ENCODE peak calls at places on chromosomes 1 and 21, in six cellular contexts. L is HFFc6, G is AG08396, F is astrocyte, K is GM10248, R is GM06990. E is an unnamed sample.

GRCh38 chr1:212819704-212820103 is 27.7 kb downstream of the SPATA45 start:
- DNase-seq in R (peak), K (peak), L (no peak), F (no peak), G (no peak), E (no peak)

GRCh38 chr1:200314085-200314750 is 95.6 kb downstream of the ZNF281 start:
- DNase-seq in G (no peak), F (peak), L (peak), R (no peak), K (no peak), E (no peak)

GRCh38 chr1:197303463-197303862 is 35.4 kb downstream of the CRB1 start:
- DNase-seq in R (no peak), L (no peak), F (peak), K (no peak), G (no peak), E (no peak)

GRCh38 chr1:237701534-237701933 is 189.2 kb downstream of the ZP4 start:
- DNase-seq in K (no peak), L (no peak), R (no peak), F (no peak), G (no peak), E (no peak)

GRCh38 chr21:33998402-33998801 is 75.0 kb upstream of the MRPS6 start:
- DNase-seq in R (no peak), F (no peak), G (no peak), K (no peak), L (no peak), E (no peak)

GRCh38 chr1:220788146-220788545 is 1.4 kb downstream of the MTARC1 start:
- DNase-seq in L (no peak), G (peak), K (no peak), R (no peak), F (peak), E (no peak)

GRCh38 chr1:33015216-33015615 is 21.5 kb downstream of the AK2 start:
- DNase-seq in F (peak), K (no peak), R (no peak), G (no peak), L (no peak), E (no peak)

GRCh38 chr1:156794506-156795373 is 21.9 kb downstream of the SH2D2A start:
- DNase-seq in G (no peak), L (peak), R (no peak), F (no peak), K (no peak), E (no peak)

GRCh38 chr1:21639594-21640041 is 29.5 kb downstream of the RAP1GAP start:
- DNase-seq in R (no peak), K (no peak), F (no peak), G (no peak), L (no peak), E (no peak)

GRCh38 chr1:147771216-147772125 is 11.1 kb upstream of the GJA5 start:
- DNase-seq in G (no peak), R (no peak), F (no peak), K (no peak), L (peak), E (peak)

GRCh38 chr21:37939251-37939650 is 23.0 kb upstream of the KCNJ6 start:
- DNase-seq in L (no peak), F (no peak), R (no peak), G (no peak), K (no peak), E (no peak)

GRCh38 chr1:204072951-204073836 is at the start of gene SOX13:
- DNase-seq in G (peak), L (peak), F (peak), R (peak), K (no peak), E (peak)

GRCh38 chr1:216186816-216187215 is 236.4 kb downstream of the USH2A start:
- DNase-seq in R (no peak), L (no peak), F (peak), G (no peak), K (no peak), E (peak)

GRCh38 chr1:2381741-2382620 is 9.4 kb downstream of the MORN1 start:
- DNase-seq in R (peak), L (peak), K (peak), G (peak), F (peak), E (peak)

GRCh38 chr1:167401260-167401873 is 117.0 kb downstream of the CD247 start:
- DNase-seq in F (peak), R (peak), K (peak), L (peak), G (peak), E (peak)

GRCh38 chr21:33069994-33070811 is at the start of gene OLIG1:
- DNase-seq in F (peak), G (peak), R (peak), L (no peak), K (no peak), E (no peak)

GRCh38 chr1:2135425-2135824 is 59.1 kb downstream of the FAAP20 start:
- DNase-seq in L (peak), K (no peak), R (no peak), G (peak), F (peak), E (peak)

GRCh38 chr1:177505905-177506590 is 335.3 kb downstream of the BRINP2 start:
- DNase-seq in F (no peak), R (no peak), K (no peak), L (no peak), G (no peak), E (no peak)

GRCh38 chr1:78291872-78292271 is 198.9 kb upstream of the PTGFR start:
- DNase-seq in L (no peak), R (no peak), K (no peak), G (no peak), F (no peak), E (no peak)